ENCODE peak calls at places on chromosome 19, in five cellular contexts. One of them, this sample, is unnamed.

GRCh38 chr19:16070366-16070990 is 5.8 kb upstream of the TPM4 start:
- DNase-seq in H1: no peak
- DNase-seq in HCT116: peak
- DNase-seq in NT2/D1: no peak
- DNase-seq in HepG2: peak
- DNase-seq in this sample: peak

GRCh38 chr19:6164906-6165531 is 29.6 kb downstream of the ACSBG2 start:
- DNase-seq in H1: no peak
- DNase-seq in HCT116: no peak
- DNase-seq in NT2/D1: no peak
- DNase-seq in HepG2: no peak
- DNase-seq in this sample: no peak

GRCh38 chr19:10112037-10112751 is 701 bp downstream of the P2RY11 start:
- DNase-seq in H1: no peak
- DNase-seq in HCT116: no peak
- DNase-seq in NT2/D1: no peak
- DNase-seq in HepG2: no peak
- DNase-seq in this sample: no peak

GRCh38 chr19:41746593-41747227 is 8.6 kb upstream of the CEACAM6 start:
- DNase-seq in H1: peak
- DNase-seq in HCT116: peak
- DNase-seq in NT2/D1: peak
- DNase-seq in HepG2: peak
- DNase-seq in this sample: peak

GRCh38 chr19:51788029-51788428 is 6.9 kb upstream of the FPR3 start:
- DNase-seq in H1: no peak
- DNase-seq in HCT116: no peak
- DNase-seq in NT2/D1: no peak
- DNase-seq in HepG2: no peak
- DNase-seq in this sample: no peak

GRCh38 chr19:42110658-42111057 is 21.6 kb downstream of the POU2F2 start:
- DNase-seq in H1: no peak
- DNase-seq in HCT116: no peak
- DNase-seq in NT2/D1: no peak
- DNase-seq in HepG2: no peak
- DNase-seq in this sample: no peak

GRCh38 chr19:14563989-14564650 is 7.7 kb downstream of the NDUFB7 start:
- DNase-seq in H1: peak
- DNase-seq in HCT116: peak
- DNase-seq in NT2/D1: peak
- DNase-seq in HepG2: no peak
- DNase-seq in this sample: peak

GRCh38 chr19:27746691-27747380 is 1466.1 kb downstream of the UQCRFS1 start:
- DNase-seq in H1: peak
- DNase-seq in HCT116: no peak
- DNase-seq in NT2/D1: peak
- DNase-seq in HepG2: no peak
- DNase-seq in this sample: peak

GRCh38 chr19:51524661-51525264 is 6.7 kb downstream of the SIGLEC6 start:
- DNase-seq in H1: no peak
- DNase-seq in HCT116: no peak
- DNase-seq in NT2/D1: no peak
- DNase-seq in HepG2: no peak
- DNase-seq in this sample: peak

GRCh38 chr19:36401475-36401874 is 17.0 kb downstream of the ZFP82 start:
- DNase-seq in H1: no peak
- DNase-seq in HCT116: no peak
- DNase-seq in NT2/D1: no peak
- DNase-seq in HepG2: no peak
- DNase-seq in this sample: no peak

GRCh38 chr19:35797663-35798062 is 15.0 kb downstream of the PRODH2 start:
- DNase-seq in H1: peak
- DNase-seq in HCT116: no peak
- DNase-seq in NT2/D1: no peak
- DNase-seq in HepG2: no peak
- DNase-seq in this sample: peak

GRCh38 chr19:56972291-56972914 is 131.9 kb upstream of the PEG3 start:
- DNase-seq in H1: no peak
- DNase-seq in HCT116: no peak
- DNase-seq in NT2/D1: no peak
- DNase-seq in HepG2: no peak
- DNase-seq in this sample: no peak

GRCh38 chr19:48713041-48713863 is 6.3 kb downstream of the MAMSTR start:
- DNase-seq in H1: peak
- DNase-seq in HCT116: no peak
- DNase-seq in NT2/D1: no peak
- DNase-seq in HepG2: no peak
- DNase-seq in this sample: peak

GRCh38 chr19:45069056-45069455 is 7.2 kb downstream of the ZNF296 start:
- DNase-seq in H1: no peak
- DNase-seq in HCT116: no peak
- DNase-seq in NT2/D1: no peak
- DNase-seq in HepG2: no peak
- DNase-seq in this sample: peak

GRCh38 chr19:23823952-23824389 is 65.3 kb upstream of the ZNF681 start:
- DNase-seq in H1: no peak
- DNase-seq in HCT116: no peak
- DNase-seq in NT2/D1: peak
- DNase-seq in HepG2: peak
- DNase-seq in this sample: peak

GRCh38 chr19:1568320-1569019 is at the start of gene MEX3D:
- DNase-seq in H1: peak
- DNase-seq in HCT116: no peak
- DNase-seq in NT2/D1: no peak
- DNase-seq in HepG2: peak
- DNase-seq in this sample: peak

GRCh38 chr19:28386080-28386869 is 826.7 kb downstream of the UQCRFS1 start:
- DNase-seq in H1: no peak
- DNase-seq in HCT116: no peak
- DNase-seq in NT2/D1: no peak
- DNase-seq in HepG2: no peak
- DNase-seq in this sample: no peak

GRCh38 chr19:47637550-47637949 is 28.6 kb downstream of the BICRA start:
- DNase-seq in H1: no peak
- DNase-seq in HCT116: no peak
- DNase-seq in NT2/D1: no peak
- DNase-seq in HepG2: no peak
- DNase-seq in this sample: no peak

GRCh38 chr19:662207-662961 is 630 bp downstream of the RNF126 start:
- DNase-seq in H1: no peak
- DNase-seq in HCT116: no peak
- DNase-seq in NT2/D1: no peak
- DNase-seq in HepG2: peak
- DNase-seq in this sample: peak

GRCh38 chr19:52498571-52498970 is 28.9 kb upstream of the ZNF808 start:
- DNase-seq in H1: no peak
- DNase-seq in HCT116: no peak
- DNase-seq in NT2/D1: no peak
- DNase-seq in HepG2: no peak
- DNase-seq in this sample: no peak

GRCh38 chr19:52716578-52716977 is 18.3 kb downstream of the ZNF611 start:
- DNase-seq in H1: peak
- DNase-seq in HCT116: no peak
- DNase-seq in NT2/D1: peak
- DNase-seq in HepG2: no peak
- DNase-seq in this sample: no peak

GRCh38 chr19:56983804-56984203 is 136.0 kb upstream of the USP29 start:
- DNase-seq in H1: no peak
- DNase-seq in HCT116: no peak
- DNase-seq in NT2/D1: no peak
- DNase-seq in HepG2: no peak
- DNase-seq in this sample: no peak

GRCh38 chr19:10256970-10257615 is 5.1 kb downstream of the MRPL4 start:
- DNase-seq in H1: no peak
- DNase-seq in HCT116: no peak
- DNase-seq in NT2/D1: no peak
- DNase-seq in HepG2: no peak
- DNase-seq in this sample: no peak

DNA sequence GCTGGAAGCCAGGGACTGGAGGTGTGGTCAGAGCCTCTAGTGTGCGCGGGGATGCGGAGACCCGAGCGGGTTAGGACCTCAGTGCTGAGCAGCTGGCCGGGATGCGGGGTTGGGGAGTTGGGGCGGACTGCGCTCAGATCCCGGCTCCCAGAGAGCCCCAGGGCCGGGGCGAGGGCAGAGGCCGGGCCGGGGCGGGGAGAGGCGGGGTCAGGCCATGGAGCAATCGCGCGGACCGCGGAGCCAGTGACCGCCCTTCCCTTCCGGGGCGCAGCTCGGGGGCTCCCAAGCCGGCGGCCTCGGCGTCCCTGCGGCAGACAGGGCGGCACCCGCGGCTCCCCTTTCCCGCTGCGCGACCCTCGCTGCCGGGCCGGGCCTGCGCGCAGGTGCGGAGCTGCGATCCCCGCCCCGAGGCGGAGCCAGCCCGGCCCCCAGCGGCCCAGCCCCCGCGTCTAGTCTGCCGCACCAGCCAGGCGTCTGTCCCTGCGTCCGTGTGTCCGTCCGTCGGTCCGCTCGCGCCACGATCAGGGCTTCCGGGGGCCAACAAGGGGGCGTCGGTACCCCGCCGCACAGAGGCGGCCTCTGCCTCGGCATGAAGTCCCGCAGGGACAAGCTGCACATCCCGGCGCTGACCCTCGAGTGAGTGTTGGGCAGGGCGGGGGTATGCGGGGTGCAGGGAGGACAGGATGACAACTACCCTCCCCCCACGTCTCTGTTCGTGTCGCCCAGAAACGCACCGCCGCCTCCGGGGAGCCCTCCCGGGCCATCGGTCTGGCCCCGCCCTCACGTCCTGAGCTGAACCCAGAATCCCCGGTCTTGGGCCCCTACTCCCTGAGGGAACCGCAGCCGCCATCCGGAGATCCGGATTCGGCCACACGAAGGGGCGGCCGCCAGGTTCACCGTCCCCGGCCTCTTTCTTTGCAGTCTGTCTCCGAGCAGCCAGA is 12.4 kb downstream of the MAST3 start:
- DNase-seq in H1: peak
- DNase-seq in HCT116: no peak
- DNase-seq in NT2/D1: no peak
- DNase-seq in HepG2: peak
- DNase-seq in this sample: peak
- TF ChIP-seq ZNF274 in H1: no peak
- TF ChIP-seq ZNF274 in HCT116: no peak
- TF ChIP-seq ZNF274 in NT2/D1: no peak
- TF ChIP-seq ZNF274 in HepG2: no peak
- TF ChIP-seq ZNF274 in this sample: no peak

GRCh38 chr19:18596752-18597157 is 8.2 kb downstream of the REX1BD start:
- DNase-seq in H1: peak
- DNase-seq in HCT116: peak
- DNase-seq in NT2/D1: no peak
- DNase-seq in HepG2: peak
- DNase-seq in this sample: peak
- TF ChIP-seq ZNF274 in H1: no peak
- TF ChIP-seq ZNF274 in HCT116: no peak
- TF ChIP-seq ZNF274 in NT2/D1: no peak
- TF ChIP-seq ZNF274 in HepG2: no peak
- TF ChIP-seq ZNF274 in this sample: no peak

GRCh38 chr19:50317115-50317514 is 12.1 kb downstream of the KCNC3 start:
- DNase-seq in H1: no peak
- DNase-seq in HCT116: no peak
- DNase-seq in NT2/D1: no peak
- DNase-seq in HepG2: no peak
- DNase-seq in this sample: no peak

GRCh38 chr19:50320051-50320450 is 9.1 kb downstream of the KCNC3 start:
- DNase-seq in H1: no peak
- DNase-seq in HCT116: no peak
- DNase-seq in NT2/D1: no peak
- DNase-seq in HepG2: no peak
- DNase-seq in this sample: no peak

GRCh38 chr19:50320596-50320995 is 8.6 kb downstream of the KCNC3 start:
- DNase-seq in H1: no peak
- DNase-seq in HCT116: no peak
- DNase-seq in NT2/D1: no peak
- DNase-seq in HepG2: no peak
- DNase-seq in this sample: no peak

GRCh38 chr19:50318438-50318837 is 10.7 kb downstream of the KCNC3 start:
- DNase-seq in H1: no peak
- DNase-seq in HCT116: no peak
- DNase-seq in NT2/D1: no peak
- DNase-seq in HepG2: no peak
- DNase-seq in this sample: no peak

DNA sequence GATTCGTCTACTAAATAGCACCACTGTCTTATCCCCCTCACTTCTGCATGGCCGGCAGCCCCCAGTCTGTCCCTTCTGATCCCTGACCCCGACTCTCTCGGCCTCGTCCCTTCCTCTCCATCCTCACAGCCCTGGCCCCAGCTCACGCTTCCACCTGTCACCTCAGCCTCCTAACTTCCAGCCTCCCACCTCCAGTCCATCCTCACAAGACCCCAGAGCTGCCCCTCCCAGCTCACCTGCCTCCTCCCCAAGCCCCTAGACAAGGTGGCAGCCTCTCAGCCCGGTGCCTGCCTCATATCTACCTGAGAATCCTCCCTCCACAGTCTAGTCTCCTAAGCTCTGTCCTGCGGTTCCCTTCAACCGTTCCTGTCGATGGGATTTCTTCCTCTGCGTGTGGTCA is 10.0 kb downstream of the KCNC3 start:
- DNase-seq in H1: no peak
- DNase-seq in HCT116: no peak
- DNase-seq in NT2/D1: no peak
- DNase-seq in HepG2: no peak
- DNase-seq in this sample: no peak
- TF ChIP-seq ZNF274 in H1: no peak
- TF ChIP-seq ZNF274 in HCT116: no peak
- TF ChIP-seq ZNF274 in NT2/D1: no peak
- TF ChIP-seq ZNF274 in HepG2: no peak
- TF ChIP-seq ZNF274 in this sample: no peak

GRCh38 chr19:58482372-58482771 is 6.2 kb downstream of the ZNF446 start:
- DNase-seq in H1: no peak
- DNase-seq in HCT116: no peak
- DNase-seq in NT2/D1: no peak
- DNase-seq in HepG2: no peak
- DNase-seq in this sample: no peak
- TF ChIP-seq ZNF274 in H1: no peak
- TF ChIP-seq ZNF274 in HCT116: no peak
- TF ChIP-seq ZNF274 in NT2/D1: no peak
- TF ChIP-seq ZNF274 in HepG2: no peak
- TF ChIP-seq ZNF274 in this sample: no peak

This sample was measured in K562.